ENCODE peak calls at places on chromosome 17, in seven cellular contexts. W is K562, C is IMR-90, Z is HCT116, K is GM12878, G is H1, J is HepG2. V is an unnamed sample.

GRCh38 chr17:49193513-49194296 is 16.7 kb downstream of the GNGT2 start:
- DNase-seq in C (peak), K (peak), G (no peak), J (no peak), Z (peak), W (peak), V (peak)

GRCh38 chr17:40317345-40317873 is 8.4 kb downstream of the RARA start:
- DNase-seq in G (no peak), K (no peak), Z (peak), J (peak), W (peak), C (peak), V (peak)

GRCh38 chr17:59230765-59231164 is 10.5 kb downstream of the GDPD1 start:
- DNase-seq in W (no peak), J (no peak), G (no peak), K (no peak), C (no peak), Z (no peak), V (no peak)

GRCh38 chr17:10805911-10806310 is 2.0 kb upstream of the TMEM238L start:
- DNase-seq in G (no peak), J (no peak), W (no peak), K (no peak), C (no peak), Z (no peak), V (no peak)

GRCh38 chr17:63116228-63116627 is 150.2 kb downstream of the TANC2 start:
- DNase-seq in G (no peak), C (no peak), J (peak), K (no peak), W (no peak), Z (no peak), V (peak)

GRCh38 chr17:76071497-76072148 is 694 bp downstream of the SRP68 start:
- DNase-seq in G (no peak), Z (no peak), W (peak), K (no peak), J (no peak), C (no peak), V (no peak)

GRCh38 chr17:21711182-21711581 is 18.9 kb downstream of the KCNJ18 start:
- DNase-seq in Z (no peak), C (no peak), K (no peak), J (no peak), W (no peak), G (no peak), V (no peak)

GRCh38 chr17:60720763-60721531 is 43.3 kb downstream of the BCAS3 start:
- DNase-seq in C (peak), K (peak), W (peak), J (peak), Z (peak), G (no peak), V (peak)

GRCh38 chr17:36884495-36885160 is 52.6 kb upstream of the LHX1 start:
- DNase-seq in W (no peak), J (no peak), C (no peak), K (no peak), G (no peak), Z (no peak), V (no peak)

GRCh38 chr17:16974569-16975265 is 2.8 kb upstream of the TNFRSF13B start:
- DNase-seq in K (no peak), W (no peak), C (no peak), J (no peak), G (no peak), Z (no peak), V (no peak)

GRCh38 chr17:5527647-5528250 is 41.4 kb downstream of the MIS12 start:
- DNase-seq in G (no peak), J (no peak), Z (no peak), K (no peak), C (no peak), W (no peak), V (no peak)

GRCh38 chr17:27530791-27531391 is 74.6 kb downstream of the KSR1 start:
- DNase-seq in Z (no peak), C (peak), J (peak), W (no peak), K (no peak), G (no peak), V (no peak)

GRCh38 chr17:4235372-4236279 is 28.2 kb downstream of the ANKFY1 start:
- DNase-seq in G (no peak), J (no peak), W (no peak), C (peak), K (no peak), Z (no peak), V (no peak)

GRCh38 chr17:2239882-2240430 is 63.6 kb downstream of the SMG6 start:
- DNase-seq in C (peak), W (peak), G (no peak), J (no peak), K (peak), Z (no peak), V (peak)

GRCh38 chr17:63823659-63824331 is 3.4 kb upstream of the PSMC5 start:
- DNase-seq in C (no peak), J (no peak), W (no peak), G (no peak), K (no peak), Z (no peak), V (no peak)

GRCh38 chr17:37399404-37399803 is 7.2 kb downstream of the ACACA start:
- DNase-seq in G (no peak), W (no peak), Z (no peak), K (no peak), J (no peak), C (peak), V (no peak)

GRCh38 chr17:65662166-65662565 is 100.7 kb upstream of the AXIN2 start:
- DNase-seq in Z (no peak), G (no peak), W (no peak), K (no peak), J (no peak), C (peak), V (no peak)

GRCh38 chr17:18256351-18256750 is 2.2 kb downstream of the FLII start:
- DNase-seq in K (no peak), Z (no peak), G (no peak), J (no peak), C (no peak), W (no peak), V (no peak)

GRCh38 chr17:78290671-78291070 is 59.2 kb downstream of the TMEM235 start:
- DNase-seq in G (no peak), W (no peak), J (no peak), C (no peak), Z (no peak), K (no peak), V (no peak)

GRCh38 chr17:10557422-10557821 is 8.0 kb upstream of the MYH2 start:
- DNase-seq in W (no peak), J (no peak), K (no peak), Z (no peak), G (no peak), C (no peak), V (no peak)

GRCh38 chr17:57986841-57987581 is 1.0 kb downstream of the VEZF1 start:
- DNase-seq in J (peak), W (peak), G (no peak), K (no peak), C (peak), Z (no peak), V (peak)

GRCh38 chr17:68326681-68327080 is 35.4 kb downstream of the ARSG start:
- DNase-seq in W (no peak), G (no peak), K (no peak), C (peak), Z (no peak), J (no peak), V (no peak)

GRCh38 chr17:44417553-44417952 is 28.1 kb upstream of the ITGA2B start:
- DNase-seq in Z (peak), C (peak), J (peak), G (no peak), K (peak), W (no peak), V (peak)

GRCh38 chr17:78343099-78343432 is 16.8 kb downstream of the SOCS3 start:
- DNase-seq in Z (peak), K (no peak), W (no peak), G (no peak), J (no peak), C (peak), V (no peak)

GRCh38 chr17:73354423-73355284 is 42.9 kb upstream of the CDC42EP4 start:
- DNase-seq in W (no peak), G (no peak), K (no peak), Z (no peak), J (no peak), C (no peak), V (no peak)

GRCh38 chr17:149231-149630 is 11.9 kb downstream of the SCGB1C2 start:
- DNase-seq in K (no peak), C (no peak), G (no peak), W (no peak), J (no peak), Z (no peak), V (no peak)
- TF ChIP-seq CEBPB in K (no peak), C (no peak), G (no peak), W (no peak), J (no peak), Z (no peak), V (no peak)

GRCh38 chr17:7883781-7884386 is 4.7 kb upstream of the CHD3 start:
- DNase-seq in W (peak), Z (no peak), J (no peak), G (no peak), C (peak), K (no peak), V (peak)
- TF ChIP-seq CEBPB in W (no peak), Z (no peak), J (no peak), G (no peak), C (no peak), K (no peak), V (no peak)

GRCh38 chr17:45770632-45771472 is 13.3 kb upstream of the CRHR1 start:
- DNase-seq in K (no peak), J (no peak), Z (no peak), G (no peak), C (no peak), W (no peak), V (no peak)
- TF ChIP-seq CEBPB in K (no peak), J (no peak), Z (no peak), G (no peak), C (no peak), W (no peak), V (no peak)

GRCh38 chr17:81479672-81480071 is 32.9 kb downstream of the ACTG1 start:
- DNase-seq in Z (no peak), G (no peak), W (peak), K (no peak), C (no peak), J (no peak), V (no peak)

GRCh38 chr17:81481011-81481799 is 31.4 kb downstream of the ACTG1 start:
- DNase-seq in J (no peak), G (no peak), Z (no peak), C (peak), K (no peak), W (peak), V (peak)

GRCh38 chr17:81479175-81479574 is 33.4 kb downstream of the ACTG1 start:
- DNase-seq in W (no peak), J (no peak), K (no peak), G (no peak), C (no peak), Z (no peak), V (no peak)

GRCh38 chr17:81481815-81482505 is 30.6 kb downstream of the ACTG1 start:
- DNase-seq in G (no peak), W (no peak), Z (no peak), K (no peak), C (no peak), J (no peak), V (no peak)

DNA sequence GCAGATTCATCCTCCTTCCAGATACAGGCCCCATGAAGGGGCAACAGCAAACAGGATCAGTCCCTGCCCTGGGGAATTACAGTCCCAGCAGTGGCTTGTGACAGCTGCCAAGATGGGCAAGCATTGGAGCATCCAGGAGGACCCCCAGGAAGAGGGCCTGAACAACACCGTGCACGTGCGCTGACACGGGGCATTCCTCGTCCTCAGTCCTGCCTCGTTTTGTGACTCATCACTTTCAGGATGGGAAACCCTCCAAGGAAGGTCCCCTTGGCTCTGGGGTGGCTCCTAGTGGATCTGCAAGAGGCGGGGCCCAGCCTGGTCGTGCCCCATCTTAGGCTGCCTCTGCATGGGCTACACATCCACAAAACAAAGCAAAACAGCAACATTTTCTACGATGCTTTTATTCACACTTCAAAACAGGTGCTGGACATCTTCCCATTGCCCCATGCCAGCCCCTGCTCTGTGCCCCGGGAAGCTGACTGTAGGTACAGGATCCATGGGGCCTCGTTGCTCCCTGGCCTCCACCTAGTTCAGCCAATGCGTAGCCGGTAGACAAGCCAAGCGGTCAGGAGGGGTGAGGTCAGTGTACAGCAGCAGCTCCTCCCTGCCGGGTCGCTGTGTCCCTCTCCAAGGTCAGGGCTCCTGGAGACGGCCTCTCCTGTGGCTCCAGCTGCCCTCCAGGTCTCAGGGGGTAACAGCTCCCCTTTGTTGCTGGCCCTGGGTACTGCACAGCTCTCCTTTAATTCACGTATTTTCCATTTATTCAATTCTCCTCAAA is 32.3 kb downstream of the ACTG1 start:
- DNase-seq in Z (no peak), C (peak), K (no peak), J (no peak), G (no peak), W (peak), V (no peak)
- TF ChIP-seq CEBPB in Z (no peak), C (no peak), K (no peak), J (no peak), G (no peak), W (no peak), V (no peak)

GRCh38 chr17:12391468-12391867 is 274.2 kb upstream of the MYOCD start:
- DNase-seq in G (no peak), J (no peak), Z (no peak), K (no peak), W (no peak), C (no peak), V (no peak)

GRCh38 chr17:12398636-12399035 is 267.1 kb upstream of the MYOCD start:
- DNase-seq in Z (no peak), J (no peak), W (no peak), C (no peak), K (no peak), G (no peak), V (peak)

GRCh38 chr17:12395733-12396354 is 269.8 kb upstream of the MYOCD start:
- DNase-seq in K (no peak), G (no peak), C (no peak), J (peak), Z (peak), W (peak), V (peak)
- TF ChIP-seq CEBPB in K (no peak), G (no peak), C (no peak), J (no peak), Z (no peak), W (no peak), V (no peak)

GRCh38 chr17:80272366-80272765 is 11.7 kb downstream of the RNF213 start:
- DNase-seq in K (no peak), Z (no peak), W (no peak), J (no peak), C (no peak), G (no peak), V (no peak)

GRCh38 chr17:80268427-80268826 is 7.8 kb downstream of the RNF213 start:
- DNase-seq in J (no peak), C (no peak), Z (no peak), K (no peak), W (no peak), G (no peak), V (no peak)

GRCh38 chr17:80270836-80271235 is 10.2 kb downstream of the RNF213 start:
- DNase-seq in J (peak), Z (no peak), W (peak), C (no peak), G (peak), K (no peak), V (peak)

GRCh38 chr17:80269405-80269807 is 8.8 kb downstream of the RNF213 start:
- DNase-seq in W (no peak), J (no peak), Z (no peak), G (no peak), C (no peak), K (no peak), V (no peak)

GRCh38 chr17:80270104-80270503 is 9.5 kb downstream of the RNF213 start:
- DNase-seq in C (no peak), G (peak), Z (no peak), K (no peak), J (no peak), W (no peak), V (no peak)
- TF ChIP-seq CEBPB in C (no peak), G (no peak), Z (no peak), K (no peak), J (no peak), W (no peak), V (no peak)